ENCODE peak calls at places on chromosomes 3 and 15, in eight cellular contexts. S is retina; V is iris pigment epithelial cell; B is stimulated activated CD8-positive, alpha-beta memory T cell treated with anti-CD3 and anti-CD28 coated beads, Interleukin-4, amount 100 ng/mL, for 4 hours; T is mucosa of descending colon; L is posterior cingulate gyrus; C is activated CD4-positive, alpha-beta T cell treated with anti-CD3 and anti-CD28 coated beads, Interleukin-2, amount 50 U/mL, for 24 hours; J is cardiac septum. A is an unnamed sample.
A peak's percentile ranks its signal among the peaks of the same experiment; 100 is the strongest.

GRCh38 chr3:185995352-185995751 is 57.5 kb upstream of the TRA2B start:
- DNase-seq in C (no peak), J (no peak), B (no peak), V (peak; percentile 92), S (no peak), L (no peak), T (no peak), A (no peak)

GRCh38 chr15:77380033-77380432 is 39.9 kb downstream of the PEAK1 start:
- DNase-seq in S (no peak), B (no peak), C (no peak), V (no peak), L (no peak), J (no peak), T (no peak), A (no peak)

GRCh38 chr3:23232879-23233278 is 29.8 kb downstream of the UBE2E2 start:
- DNase-seq in B (no peak), L (no peak), C (no peak), J (no peak), T (no peak), S (no peak), V (no peak), A (no peak)

GRCh38 chr3:22969276-22969675 is 233.9 kb upstream of the UBE2E2 start:
- DNase-seq in S (no peak), L (no peak), T (no peak), J (no peak), B (no peak), V (no peak), C (no peak), A (no peak)

GRCh38 chr3:57298041-57298440 is 5.6 kb upstream of the ASB14 start:
- DNase-seq in V (peak; percentile 62), S (no peak), J (no peak), B (no peak), C (no peak), T (no peak), L (no peak), A (no peak)

GRCh38 chr15:39517122-39517855 is 63.6 kb upstream of the THBS1 start:
- DNase-seq in B (no peak), V (no peak), S (no peak), T (no peak), J (no peak), C (no peak), L (no peak), A (no peak)

GRCh38 chr3:136818851-136819783 is at the start of gene SLC35G2:
- DNase-seq in L (peak; percentile 92), T (peak; percentile 37), C (peak; percentile 3), S (peak; percentile 93), V (peak; percentile 89), B (no peak), J (peak; percentile 82), A (no peak)

GRCh38 chr3:107548601-107549000 is 25.8 kb downstream of the BBX start:
- DNase-seq in V (no peak), L (no peak), C (no peak), T (no peak), J (no peak), B (no peak), S (no peak), A (no peak)

GRCh38 chr3:184471439-184471838 is 90.1 kb upstream of the EPHB3 start:
- DNase-seq in L (no peak), B (no peak), S (no peak), V (no peak), C (no peak), J (no peak), T (no peak), A (no peak)

GRCh38 chr3:141227752-141228151 is 3.9 kb upstream of the PXYLP1 start:
- DNase-seq in C (no peak), T (no peak), S (peak; percentile 37), J (no peak), V (peak; percentile 89), B (no peak), L (no peak), A (no peak)

GRCh38 chr3:120214161-120214560 is 70.9 kb downstream of the GPR156 start:
- DNase-seq in B (no peak), L (no peak), V (peak; percentile 8), C (no peak), S (peak; percentile 25), T (no peak), J (no peak), A (no peak)

GRCh38 chr15:47788685-47789084 is 71.4 kb downstream of the SEMA6D start:
- DNase-seq in V (no peak), T (no peak), S (no peak), L (no peak), B (no peak), J (no peak), C (no peak), A (no peak)

GRCh38 chr3:186207515-186207914 is 98.6 kb upstream of the ETV5 start:
- DNase-seq in J (no peak), B (no peak), C (no peak), T (no peak), L (no peak), V (no peak), S (no peak), A (no peak)

GRCh38 chr3:127221062-127222035 is 28.4 kb downstream of the PRR23E start:
- DNase-seq in S (peak; percentile 62), V (no peak), T (no peak), B (no peak), C (no peak), L (no peak), J (peak; percentile 51), A (no peak)

GRCh38 chr3:27147215-27147614 is 222.0 kb downstream of the NEK10 start:
- DNase-seq in L (no peak), C (no peak), B (no peak), J (no peak), V (peak; percentile 27), S (no peak), T (no peak), A (no peak)

GRCh38 chr15:92449476-92449875 is 55.8 kb downstream of the ST8SIA2 start:
- DNase-seq in T (no peak), B (no peak), S (no peak), L (no peak), V (peak; percentile 8), J (no peak), C (no peak), A (no peak)

GRCh38 chr15:53576841-53577240 is 182.6 kb downstream of the WDR72 start:
- DNase-seq in C (no peak), J (no peak), S (no peak), B (no peak), V (no peak), T (no peak), L (no peak), A (no peak)

GRCh38 chr3:190051643-190052042 is 69.1 kb downstream of the P3H2 start:
- DNase-seq in T (no peak), J (no peak), S (no peak), C (no peak), B (no peak), V (no peak), L (no peak), A (no peak)

GRCh38 chr3:193771736-193772135 is 178.7 kb downstream of the OPA1 start:
- DNase-seq in V (no peak), B (no peak), C (no peak), J (no peak), S (peak; percentile 60), L (no peak), T (no peak), A (no peak)

GRCh38 chr3:16993227-16993626 is 108.5 kb downstream of the PLCL2 start:
- DNase-seq in L (no peak), C (no peak), S (no peak), B (no peak), J (no peak), V (peak; percentile 78), T (no peak), A (no peak)

A was measured in natural killer cell.